ENCODE peak calls at places on chromosome 9, in seven cellular contexts. V, R, D, W, S, U and Z are unnamed samples.

GRCh38 chr9:81852820-81853219 is 75.4 kb upstream of the SPATA31D4 start:
- DNase-seq in V (no peak), R (no peak), D (no peak), W (no peak), S (no peak), U (no peak), Z (no peak)

GRCh38 chr9:106799146-106799545 is 63.8 kb upstream of the ZNF462 start:
- DNase-seq in V (peak), R (no peak), D (no peak), W (no peak), S (no peak), U (peak), Z (no peak)

GRCh38 chr9:136769710-136770191 is 5.4 kb upstream of the LCN15 start:
- DNase-seq in V (peak), R (peak), D (peak), W (peak), S (no peak), U (no peak), Z (peak)

GRCh38 chr9:133188843-133189180 is 20.2 kb downstream of the OBP2B start:
- DNase-seq in V (no peak), R (no peak), D (no peak), W (no peak), S (no peak), U (no peak), Z (no peak)

GRCh38 chr9:137255448-137256114 is 454 bp downstream of the NELFB start:
- DNase-seq in V (no peak), R (peak), D (no peak), W (peak), S (no peak), U (peak), Z (no peak)

GRCh38 chr9:131049829-131050715 is 41.1 kb downstream of the LAMC3 start:
- DNase-seq in V (no peak), R (no peak), D (no peak), W (no peak), S (no peak), U (no peak), Z (no peak)

GRCh38 chr9:95197692-95198271 is 119.7 kb downstream of the FANCC start:
- DNase-seq in V (peak), R (no peak), D (no peak), W (no peak), S (no peak), U (no peak), Z (no peak)

GRCh38 chr9:126625329-126626116 is 11.8 kb downstream of the LMX1B start:
- DNase-seq in V (no peak), R (no peak), D (no peak), W (no peak), S (no peak), U (no peak), Z (no peak)

GRCh38 chr9:119224431-119224830 is 144.8 kb downstream of the BRINP1 start:
- DNase-seq in V (no peak), R (no peak), D (no peak), W (no peak), S (no peak), U (no peak), Z (no peak)

GRCh38 chr9:98326402-98327248 is 71.2 kb upstream of the TBC1D2 start:
- DNase-seq in V (no peak), R (no peak), D (no peak), W (no peak), S (no peak), U (no peak), Z (no peak)

GRCh38 chr9:96245399-96245798 is 56.6 kb downstream of the HSD17B3 start:
- DNase-seq in V (no peak), R (no peak), D (no peak), W (no peak), S (no peak), U (no peak), Z (no peak)